ENCODE peak calls at places on chromosomes 1 and 21, in six cellular contexts. One of them, this sample, is unnamed.

GRCh38 chr1:64540265-64540791 is 70.4 kb downstream of the CACHD1 start:
- DNase-seq in activated naive CD4-positive, alpha-beta T cell treated with anti-CD3 and anti-CD28 coated beads for 36 hours: peak; percentile 44
- DNase-seq in glomerular endothelial cell: no peak
- DNase-seq in HT-29: no peak
- DNase-seq in EH: peak; percentile 44
- DNase-seq in stromal cell of bone marrow: peak; percentile 41
- DNase-seq in this sample: no peak

GRCh38 chr1:67052741-67053534 is 1.0 kb downstream of the SLC35D1 start:
- DNase-seq in activated naive CD4-positive, alpha-beta T cell treated with anti-CD3 and anti-CD28 coated beads for 36 hours: peak; percentile 26
- DNase-seq in glomerular endothelial cell: no peak
- DNase-seq in HT-29: peak; percentile 48
- DNase-seq in EH: peak; percentile 70
- DNase-seq in stromal cell of bone marrow: no peak
- DNase-seq in this sample: peak; percentile 77

GRCh38 chr21:25938673-25939395 is 204.1 kb downstream of the GABPA start:
- DNase-seq in activated naive CD4-positive, alpha-beta T cell treated with anti-CD3 and anti-CD28 coated beads for 36 hours: no peak
- DNase-seq in glomerular endothelial cell: no peak
- DNase-seq in HT-29: no peak
- DNase-seq in EH: no peak
- DNase-seq in stromal cell of bone marrow: no peak
- DNase-seq in this sample: no peak

GRCh38 chr1:184693011-184693410 is 61.6 kb downstream of the EDEM3 start:
- DNase-seq in activated naive CD4-positive, alpha-beta T cell treated with anti-CD3 and anti-CD28 coated beads for 36 hours: no peak
- DNase-seq in glomerular endothelial cell: no peak
- DNase-seq in HT-29: no peak
- DNase-seq in EH: no peak
- DNase-seq in stromal cell of bone marrow: no peak
- DNase-seq in this sample: no peak

GRCh38 chr1:235781807-235782206 is 84.9 kb downstream of the LYST start:
- DNase-seq in activated naive CD4-positive, alpha-beta T cell treated with anti-CD3 and anti-CD28 coated beads for 36 hours: no peak
- DNase-seq in glomerular endothelial cell: no peak
- DNase-seq in HT-29: no peak
- DNase-seq in EH: peak; percentile 66
- DNase-seq in stromal cell of bone marrow: peak; percentile 25
- DNase-seq in this sample: peak; percentile 71

GRCh38 chr1:7561331-7561921 is 209.7 kb upstream of the VAMP3 start:
- DNase-seq in activated naive CD4-positive, alpha-beta T cell treated with anti-CD3 and anti-CD28 coated beads for 36 hours: peak; percentile 40
- DNase-seq in glomerular endothelial cell: no peak
- DNase-seq in HT-29: peak; percentile 35
- DNase-seq in EH: peak; percentile 24
- DNase-seq in stromal cell of bone marrow: no peak
- DNase-seq in this sample: peak; percentile 89

GRCh38 chr1:152001631-152002584 is 8.2 kb upstream of the S100A10 start:
- DNase-seq in activated naive CD4-positive, alpha-beta T cell treated with anti-CD3 and anti-CD28 coated beads for 36 hours: peak; percentile 89
- DNase-seq in glomerular endothelial cell: peak; percentile 77
- DNase-seq in HT-29: peak; percentile 94
- DNase-seq in EH: peak; percentile 90
- DNase-seq in stromal cell of bone marrow: peak; percentile 99
- DNase-seq in this sample: no peak

GRCh38 chr1:160877221-160877620 is 7.8 kb downstream of the ITLN1 start:
- DNase-seq in activated naive CD4-positive, alpha-beta T cell treated with anti-CD3 and anti-CD28 coated beads for 36 hours: peak; percentile 14
- DNase-seq in glomerular endothelial cell: no peak
- DNase-seq in HT-29: no peak
- DNase-seq in EH: no peak
- DNase-seq in stromal cell of bone marrow: no peak
- DNase-seq in this sample: no peak

This sample was measured in osteoblast.